ENCODE peak calls at places on chromosomes 16 and 17, in eight cellular contexts. V is tibial nerve; R is heart left ventricle; O is heart right ventricle; C is K562; T is DND-41; X is CD8-positive, alpha-beta memory T cell; I is psoas muscle. L is an unnamed sample. For H3K4me1, the result is how much of the 10 kb centered on the place peaks cover.

GRCh38 chr17:15482476-15482875 is 15.1 kb upstream of the CDRT4 start:
- DNase-seq in T (no peak), C (no peak), O (no peak), R (no peak), V (no peak), X (no peak), I (peak), L (no peak)

GRCh38 chr16:78122774-78123315 is 23.4 kb downstream of the WWOX start:
- DNase-seq in T (peak), R (no peak), X (peak), O (no peak), C (peak), V (no peak), I (no peak), L (no peak)

GRCh38 chr17:9467518-9467917 is 108.1 kb downstream of the STX8 start:
- DNase-seq in C (no peak), I (no peak), X (no peak), V (no peak), T (no peak), R (no peak), O (no peak), L (no peak)

GRCh38 chr16:49835116-49835880 is 20.6 kb downstream of the ZNF423 start:
- DNase-seq in V (no peak), I (peak), C (no peak), X (no peak), O (peak), R (no peak), T (no peak), L (no peak)

GRCh38 chr17:81646869-81647600 is 9.3 kb downstream of the PDE6G start:
- DNase-seq in T (no peak), R (no peak), O (no peak), X (no peak), I (no peak), C (peak), V (no peak), L (no peak)

GRCh38 chr17:3656755-3657587 is 11.4 kb downstream of the TAX1BP3 start:
- DNase-seq in T (no peak), O (no peak), C (no peak), X (no peak), V (no peak), I (no peak), R (no peak), L (no peak)

GRCh38 chr16:87733190-87733589 is 32.6 kb downstream of the KLHDC4 start:
- DNase-seq in X (no peak), C (no peak), R (no peak), O (no peak), V (no peak), I (no peak), T (no peak), L (no peak)

GRCh38 chr16:9372934-9373890 is 281.8 kb downstream of the HAPSTR1 start:
- DNase-seq in V (no peak), O (no peak), I (no peak), X (no peak), C (no peak), T (no peak), R (no peak), L (no peak)

GRCh38 chr16:194516-194915 is 14.3 kb downstream of the HBQ1 start:
- DNase-seq in V (no peak), I (no peak), T (no peak), O (no peak), R (no peak), C (no peak), X (no peak), L (no peak)

GRCh38 chr16:57475711-57476339 is 10.5 kb downstream of the DOK4 start:
- DNase-seq in V (no peak), T (peak), R (no peak), O (no peak), X (peak), I (peak), C (peak), L (peak)

GRCh38 chr16:49622421-49623402 is 233.2 kb downstream of the ZNF423 start:
- DNase-seq in R (no peak), I (peak), C (no peak), T (no peak), O (no peak), V (no peak), X (no peak), L (no peak)

GRCh38 chr16:86764551-86764950 is 186.2 kb downstream of the FOXL1 start:
- DNase-seq in V (no peak), T (no peak), R (no peak), I (no peak), X (no peak), O (no peak), C (no peak), L (no peak)

GRCh38 chr16:31354394-31355291 is at the start of gene ITGAX:
- DNase-seq in T (peak), O (no peak), C (peak), V (peak), R (peak), X (peak), I (peak), L (peak)

GRCh38 chr17:5181509-5182305 is 10.0 kb downstream of the ZNF594 start:
- DNase-seq in C (no peak), O (no peak), R (no peak), I (no peak), X (no peak), V (no peak), T (no peak), L (no peak)

GRCh38 chr17:32516450-32516849 is 29.7 kb downstream of the CDK5R1 start:
- DNase-seq in V (no peak), R (no peak), O (no peak), X (no peak), I (no peak), C (no peak), T (no peak), L (no peak)

GRCh38 chr16:83176802-83177201 is 550.0 kb downstream of the CDH13 start:
- DNase-seq in C (no peak), T (no peak), I (no peak), V (no peak), X (no peak), R (no peak), O (no peak), L (no peak)

GRCh38 chr17:2337811-2338657 is 733 bp downstream of the SGSM2 start:
- DNase-seq in C (peak), T (peak), X (peak), I (peak), V (no peak), R (peak), O (peak), L (peak)

GRCh38 chr16:1414532-1415265 is at the start of gene UNKL:
- DNase-seq in X (peak), O (peak), C (peak), I (peak), T (peak), R (peak), V (peak), L (peak)

GRCh38 chr17:15341385-15341849 is at the start of gene TEKT3:
- DNase-seq in I (peak), C (peak), R (peak), T (no peak), O (peak), V (peak), X (no peak), L (no peak)

DNA sequence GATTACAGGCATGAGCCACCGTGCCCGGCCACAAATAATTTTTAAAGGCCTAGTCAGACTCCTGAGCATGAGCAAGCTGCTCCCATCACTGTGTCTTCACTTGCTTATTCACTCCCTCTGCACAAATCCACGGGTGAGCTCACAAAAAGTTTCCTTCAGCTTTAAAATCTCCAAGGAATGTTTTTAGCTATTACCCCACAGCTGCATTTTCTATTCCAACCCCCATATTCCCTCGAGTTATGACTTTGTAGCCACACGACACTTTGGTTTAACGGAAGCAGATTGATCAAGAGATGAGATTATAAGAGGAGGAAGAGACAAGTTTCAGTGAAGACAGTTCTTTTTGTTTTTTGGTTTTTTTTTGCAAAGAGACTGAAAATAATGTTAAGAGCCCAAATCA is 49.1 kb upstream of the SLC25A19 start:
- DNase-seq in C (no peak), T (peak), R (no peak), X (no peak), I (no peak), O (no peak), V (no peak), L (no peak)
- H3K4me3 ChIP-seq in C (no peak), T (no peak), R (no peak), X (peak), I (no peak), O (no peak), V (no peak), L (peak)

GRCh38 chr16:26464576-26465266 is 602.0 kb upstream of the C16orf82 start:
- DNase-seq in R (no peak), X (no peak), V (no peak), T (peak), C (no peak), O (no peak), I (no peak), L (no peak)
- H3K4me1 ChIP-seq in R (under half), X (under half), V (under half), T (under half), C (under half), O (under half), I (under half), L (under half)

GRCh38 chr17:57143919-57144318 is 58.9 kb downstream of the AKAP1 start:
- DNase-seq in T (no peak), R (no peak), C (no peak), X (no peak), I (no peak), V (no peak), O (no peak), L (no peak)

GRCh38 chr17:57144567-57144966 is 59.5 kb downstream of the AKAP1 start:
- DNase-seq in X (no peak), O (no peak), I (no peak), T (no peak), R (no peak), C (no peak), V (no peak), L (no peak)

GRCh38 chr17:57145347-57145746 is 60.3 kb downstream of the AKAP1 start:
- DNase-seq in T (no peak), I (no peak), O (no peak), C (no peak), X (no peak), R (no peak), V (no peak), L (no peak)

GRCh38 chr17:57142925-57143324 is 57.9 kb downstream of the AKAP1 start:
- DNase-seq in T (no peak), I (no peak), O (no peak), C (no peak), X (no peak), V (no peak), R (peak), L (no peak)

DNA sequence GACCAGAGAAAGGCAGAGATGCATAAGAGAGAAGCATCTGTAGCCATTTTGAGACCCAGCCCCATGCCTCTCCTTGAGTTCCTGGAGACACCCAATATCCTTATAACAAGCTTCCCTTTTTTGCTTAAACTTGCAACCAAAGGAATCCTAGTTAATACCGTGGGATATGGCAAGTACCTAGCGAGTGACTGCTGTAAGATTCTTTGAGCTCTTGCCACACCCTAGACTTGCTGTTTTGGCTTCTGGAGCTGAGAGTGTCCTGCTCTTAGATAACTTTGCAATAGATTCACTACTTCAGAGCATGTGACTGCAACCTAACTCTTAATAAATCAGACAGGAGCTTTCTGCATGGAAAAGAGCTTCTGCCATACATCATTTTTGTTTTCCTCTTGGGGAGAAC is 58.3 kb downstream of the AKAP1 start:
- DNase-seq in T (no peak), C (no peak), R (no peak), O (no peak), V (no peak), I (no peak), X (no peak), L (no peak)
- H3K27ac ChIP-seq in T (no peak), C (no peak), R (no peak), O (no peak), V (no peak), I (no peak), X (no peak), L (no peak)

DNA sequence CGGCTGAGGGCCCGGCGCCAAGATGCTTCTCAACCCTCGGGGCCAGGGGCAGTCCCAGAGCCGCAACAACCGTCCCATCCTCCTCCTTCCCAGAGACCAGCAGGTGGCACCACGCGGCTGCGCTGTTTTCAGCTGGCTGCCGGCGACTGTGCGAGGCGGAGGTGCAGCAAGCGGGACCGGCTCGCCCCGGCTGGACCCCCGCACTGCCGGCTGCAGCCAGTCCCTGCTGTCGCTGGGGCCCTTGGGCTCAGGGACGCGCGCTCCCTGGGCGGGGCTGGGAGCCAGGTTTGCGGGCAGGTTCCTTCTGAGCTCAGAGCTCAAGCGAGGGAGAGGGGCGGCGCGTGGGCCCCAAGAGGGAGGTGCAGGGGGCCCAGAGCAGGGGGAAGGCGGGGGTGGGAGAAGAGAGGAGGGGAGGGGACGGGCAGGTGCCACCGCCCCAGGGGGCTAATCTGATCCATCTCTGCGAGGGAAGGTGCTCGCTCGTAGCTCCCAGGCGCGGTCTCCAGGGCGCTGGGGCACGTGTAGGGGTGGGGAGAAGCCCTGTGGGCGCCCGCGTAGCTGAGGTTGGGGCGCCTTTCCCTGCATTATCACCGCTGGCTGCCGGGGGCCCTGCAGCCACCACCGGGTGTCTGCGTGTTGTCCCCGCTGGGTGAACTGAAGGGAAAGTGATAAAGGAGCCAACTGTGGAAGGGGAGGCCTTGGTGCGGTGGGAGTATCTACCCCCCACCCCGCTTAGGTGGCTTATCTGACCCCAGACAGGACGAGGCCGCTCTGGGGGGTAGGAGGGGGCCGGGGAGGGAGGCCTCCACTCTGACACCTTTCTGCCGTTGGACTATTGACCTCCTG is 24.2 kb downstream of the STAT5A start:
- DNase-seq in V (peak), R (peak), X (peak), O (peak), T (peak), I (peak), C (peak), L (peak)
- H3K4me3 ChIP-seq in V (peak), R (no peak), X (no peak), O (no peak), T (no peak), I (peak), C (peak), L (peak)

DNA sequence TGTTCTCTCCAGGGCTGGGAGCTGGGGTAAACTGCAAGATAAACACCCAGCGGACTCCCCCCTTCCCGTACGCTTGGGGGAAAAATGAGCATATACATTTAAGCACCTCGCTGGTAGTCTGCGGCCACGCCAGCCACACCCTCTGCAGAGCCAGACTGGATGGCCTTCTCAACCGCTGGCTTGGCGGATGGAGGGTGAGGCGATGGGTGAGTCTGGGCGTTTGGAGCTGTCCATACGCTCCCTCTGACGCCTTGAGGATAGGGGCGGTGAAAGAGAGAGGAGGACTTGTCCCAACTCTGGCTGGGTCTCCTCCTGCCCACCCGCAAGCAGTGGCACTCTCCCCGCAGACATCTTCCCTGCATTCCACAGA is 1.0 kb downstream of the ITGA3 start:
- DNase-seq in I (no peak), C (no peak), X (no peak), R (no peak), O (no peak), T (no peak), V (no peak), L (peak)
- H3K4me1 ChIP-seq in I (half or more), C (under half), X (under half), R (half or more), O (half or more), T (under half), V (half or more), L (under half)

GRCh38 chr16:54772400-54772799 is 158.3 kb upstream of the IRX5 start:
- DNase-seq in T (no peak), O (no peak), V (no peak), C (no peak), R (no peak), X (no peak), I (no peak), L (no peak)
- H3K27ac ChIP-seq in T (no peak), O (no peak), V (no peak), C (no peak), R (no peak), X (no peak), I (no peak), L (no peak)

GRCh38 chr17:44095388-44095646 is 24.8 kb downstream of the G6PC3 start:
- DNase-seq in O (no peak), R (no peak), C (peak), I (no peak), T (no peak), X (no peak), V (no peak), L (no peak)
- H3K4me3 ChIP-seq in O (no peak), R (no peak), C (peak), I (peak), T (no peak), X (no peak), V (no peak), L (no peak)

DNA sequence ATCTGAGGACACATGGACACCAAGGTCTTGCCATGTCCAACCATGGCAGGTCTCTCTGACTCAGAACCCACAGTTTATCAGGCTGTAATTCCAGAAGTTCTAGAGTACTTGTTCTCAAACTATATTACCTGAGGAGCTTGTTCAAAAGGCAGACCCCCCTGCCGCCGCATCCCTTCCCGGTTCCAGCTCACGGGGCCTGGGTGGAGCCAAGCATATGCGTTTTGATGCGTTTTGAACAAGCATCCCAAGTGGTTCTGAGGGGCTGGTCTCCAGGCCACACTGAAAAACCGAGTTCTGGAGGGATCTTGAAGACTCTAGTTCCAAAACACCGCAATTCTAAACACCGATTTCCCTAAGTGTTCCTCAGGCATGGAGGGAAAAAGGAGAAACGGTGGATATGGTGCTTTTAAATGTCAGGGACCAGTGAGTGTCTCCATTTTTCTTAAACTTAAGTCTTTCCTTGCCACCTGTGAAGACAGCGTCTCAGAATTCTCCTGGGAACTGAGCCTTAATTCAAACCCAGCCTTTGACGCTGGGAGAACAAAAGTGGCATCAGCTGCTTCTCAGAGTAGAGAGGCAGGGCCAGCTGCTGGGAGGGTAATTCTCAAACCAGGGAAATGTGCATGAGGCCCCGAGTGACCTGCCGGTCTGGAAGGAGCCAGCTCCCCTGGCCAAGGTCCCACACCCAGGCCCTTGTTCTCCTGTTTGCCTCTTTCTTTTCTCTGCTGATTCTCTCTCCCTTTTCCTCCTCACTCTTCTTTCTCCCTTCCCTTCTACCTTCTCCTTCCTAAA is 84.4 kb upstream of the PLCG2 start:
- DNase-seq in I (no peak), O (no peak), C (no peak), X (no peak), T (no peak), R (peak), V (no peak), L (no peak)
- H3K4me1 ChIP-seq in I (under half), O (under half), C (under half), X (under half), T (under half), R (under half), V (half or more), L (under half)

GRCh38 chr17:72455562-72455961 is 334.7 kb downstream of the SOX9 start:
- DNase-seq in T (no peak), I (no peak), C (no peak), O (no peak), R (no peak), V (no peak), X (no peak), L (no peak)
- H3K27ac ChIP-seq in T (no peak), I (no peak), C (no peak), O (no peak), R (no peak), V (no peak), X (no peak), L (no peak)